ENCODE peak calls at places on chromosomes 7 and 10, in ten cellular contexts. M is heart left ventricle, X is suprapubic skin, A is Peyer's patch, W is endothelial cell of umbilical vein, T is sigmoid colon, Y is adrenal gland, J is IMR-90, F is body of pancreas, P is tibial nerve. I is an unnamed sample. For H3K9me3, the result is how much of the 10 kb centered on the place peaks cover.

GRCh38 chr10:95430231-95430951 is 130.8 kb downstream of the SORBS1 start:
- DNase-seq in M (no peak), X (peak), A (no peak), W (peak), T (peak), Y (peak), J (peak), F (peak), P (no peak), I (no peak)

GRCh38 chr10:48494073-48494472 is 110.8 kb downstream of the ARHGAP22 start:
- DNase-seq in M (no peak), X (no peak), A (no peak), W (no peak), T (no peak), Y (peak), J (no peak), F (no peak), P (no peak), I (peak)

GRCh38 chr7:152674860-152675760 is 831 bp downstream of the XRCC2 start:
- DNase-seq in M (no peak), X (no peak), A (no peak), W (peak), T (no peak), Y (no peak), J (peak), F (no peak), P (no peak), I (no peak)

GRCh38 chr10:4352566-4352961 is 473.4 kb upstream of the AKR1E2 start:
- DNase-seq in M (no peak), X (no peak), A (no peak), W (peak), T (peak), Y (no peak), J (no peak), F (peak), P (peak), I (no peak)

GRCh38 chr10:1255166-1255565 is 199.0 kb downstream of the WDR37 start:
- DNase-seq in M (no peak), X (no peak), A (no peak), W (no peak), T (no peak), Y (peak), J (no peak), F (no peak), P (no peak), I (no peak)

GRCh38 chr7:56046728-56047445 is 4.4 kb downstream of the PSPH start:
- DNase-seq in M (no peak), X (no peak), A (no peak), W (peak), T (no peak), Y (no peak), J (peak), F (peak), P (no peak), I (no peak)

GRCh38 chr10:29555746-29556481 is 78.9 kb downstream of the SVIL start:
- DNase-seq in M (no peak), X (no peak), A (no peak), W (no peak), T (no peak), Y (no peak), J (peak), F (no peak), P (no peak), I (no peak)

GRCh38 chr7:103771294-103771693 is 218.2 kb downstream of the RELN start:
- DNase-seq in M (no peak), X (no peak), A (no peak), W (no peak), T (no peak), Y (no peak), J (no peak), F (no peak), P (no peak), I (no peak)

GRCh38 chr10:97422921-97423420 is 3.0 kb upstream of the PGAM1 start:
- DNase-seq in M (no peak), X (no peak), A (no peak), W (peak), T (no peak), Y (no peak), J (peak), F (no peak), P (no peak), I (no peak)

GRCh38 chr7:157985636-157986035 is 602.0 kb downstream of the PTPRN2 start:
- DNase-seq in M (no peak), X (no peak), A (no peak), W (no peak), T (no peak), Y (no peak), J (no peak), F (no peak), P (no peak), I (no peak)

GRCh38 chr10:42630537-42631134 is 7.7 kb downstream of the ZNF33B start:
- DNase-seq in M (no peak), X (no peak), A (no peak), W (no peak), T (no peak), Y (no peak), J (no peak), F (no peak), P (no peak), I (no peak)

GRCh38 chr7:33108591-33108930 is 643 bp downstream of the RP9 start:
- DNase-seq in M (no peak), X (no peak), A (no peak), W (no peak), T (no peak), Y (no peak), J (no peak), F (no peak), P (no peak), I (no peak)

GRCh38 chr10:29946953-29947700 is 112.3 kb downstream of the JCAD start:
- DNase-seq in M (peak), X (peak), A (no peak), W (peak), T (peak), Y (peak), J (peak), F (peak), P (peak), I (peak)

GRCh38 chr10:101597036-101597435 is 8.9 kb downstream of the DPCD start:
- DNase-seq in M (no peak), X (no peak), A (no peak), W (no peak), T (no peak), Y (no peak), J (no peak), F (no peak), P (no peak), I (no peak)

GRCh38 chr7:99731638-99732374 is 3.2 kb downstream of the CYP3A7 start:
- DNase-seq in M (no peak), X (no peak), A (no peak), W (no peak), T (no peak), Y (no peak), J (no peak), F (no peak), P (no peak), I (no peak)

GRCh38 chr7:4189151-4189570 is 492.9 kb upstream of the FOXK1 start:
- DNase-seq in M (peak), X (peak), A (peak), W (no peak), T (peak), Y (peak), J (peak), F (peak), P (peak), I (peak)

GRCh38 chr7:5491251-5492044 is 67.8 kb upstream of the TNRC18 start:
- DNase-seq in M (peak), X (no peak), A (no peak), W (no peak), T (peak), Y (no peak), J (no peak), F (no peak), P (no peak), I (no peak)

GRCh38 chr7:30851651-30852359 is 59.8 kb upstream of the AQP1 start:
- DNase-seq in M (no peak), X (no peak), A (no peak), W (peak), T (peak), Y (no peak), J (no peak), F (no peak), P (no peak), I (no peak)

GRCh38 chr7:41701068-41701467 is 1.8 kb downstream of the INHBA start:
- DNase-seq in M (no peak), X (no peak), A (no peak), W (no peak), T (no peak), Y (no peak), J (no peak), F (no peak), P (no peak), I (no peak)

GRCh38 chr7:41700044-41700471 is 2.8 kb downstream of the INHBA start:
- DNase-seq in M (no peak), X (no peak), A (no peak), W (peak), T (no peak), Y (no peak), J (peak), F (no peak), P (no peak), I (no peak)

GRCh38 chr7:41702635-41703371 is at the start of gene INHBA:
- DNase-seq in M (peak), X (no peak), A (no peak), W (peak), T (no peak), Y (peak), J (peak), F (no peak), P (no peak), I (no peak)

GRCh38 chr7:41699532-41699931 is 3.4 kb downstream of the INHBA start:
- DNase-seq in M (no peak), X (no peak), A (no peak), W (peak), T (no peak), Y (no peak), J (peak), F (no peak), P (no peak), I (no peak)

GRCh38 chr7:41701542-41701941 is 1.3 kb downstream of the INHBA start:
- DNase-seq in M (no peak), X (no peak), A (no peak), W (no peak), T (no peak), Y (no peak), J (peak), F (no peak), P (no peak), I (no peak)
- TF ChIP-seq POLR2A in M (no peak), X (no peak), A (no peak), W (no peak), T (no peak), Y (no peak), J (peak), F (no peak), P (no peak), I (no peak)

GRCh38 chr10:67282871-67283270 is 357.0 kb downstream of the LRRTM3 start:
- DNase-seq in M (no peak), X (no peak), A (no peak), W (no peak), T (no peak), Y (no peak), J (no peak), F (no peak), P (no peak), I (no peak)
- H3K9me3 ChIP-seq in M (under half), X (under half), A (under half), W (under half), T (under half), Y (under half), J (under half), F (under half), P (under half), I (under half)

GRCh38 chr10:132133449-132134291 is 53.1 kb upstream of the DPYSL4 start:
- DNase-seq in M (peak), X (peak), A (peak), W (no peak), T (peak), Y (no peak), J (no peak), F (peak), P (no peak), I (peak)

GRCh38 chr10:132136097-132136521 is 50.6 kb upstream of the DPYSL4 start:
- DNase-seq in M (peak), X (peak), A (peak), W (no peak), T (peak), Y (no peak), J (no peak), F (no peak), P (no peak), I (no peak)

GRCh38 chr10:132134541-132135397 is 52.0 kb upstream of the DPYSL4 start:
- DNase-seq in M (peak), X (no peak), A (no peak), W (no peak), T (no peak), Y (no peak), J (no peak), F (no peak), P (no peak), I (peak)

GRCh38 chr10:132136689-132137088 is 50.1 kb upstream of the DPYSL4 start:
- DNase-seq in M (peak), X (peak), A (no peak), W (no peak), T (peak), Y (no peak), J (no peak), F (no peak), P (no peak), I (no peak)

GRCh38 chr10:132135398-132135872 is 51.3 kb upstream of the DPYSL4 start:
- DNase-seq in M (peak), X (peak), A (no peak), W (no peak), T (peak), Y (no peak), J (no peak), F (no peak), P (no peak), I (peak)
- TF ChIP-seq POLR2A in M (no peak), X (no peak), A (no peak), W (no peak), T (no peak), Y (no peak), J (no peak), F (no peak), P (no peak), I (no peak)

GRCh38 chr10:38600146-38600545 is 506.0 kb downstream of the ZNF37A start:
- DNase-seq in M (no peak), X (no peak), A (no peak), W (no peak), T (no peak), Y (no peak), J (no peak), F (no peak), P (no peak), I (no peak)

GRCh38 chr10:38600696-38601095 is 506.6 kb downstream of the ZNF37A start:
- DNase-seq in M (no peak), X (no peak), A (no peak), W (no peak), T (no peak), Y (no peak), J (no peak), F (no peak), P (no peak), I (no peak)

DNA sequence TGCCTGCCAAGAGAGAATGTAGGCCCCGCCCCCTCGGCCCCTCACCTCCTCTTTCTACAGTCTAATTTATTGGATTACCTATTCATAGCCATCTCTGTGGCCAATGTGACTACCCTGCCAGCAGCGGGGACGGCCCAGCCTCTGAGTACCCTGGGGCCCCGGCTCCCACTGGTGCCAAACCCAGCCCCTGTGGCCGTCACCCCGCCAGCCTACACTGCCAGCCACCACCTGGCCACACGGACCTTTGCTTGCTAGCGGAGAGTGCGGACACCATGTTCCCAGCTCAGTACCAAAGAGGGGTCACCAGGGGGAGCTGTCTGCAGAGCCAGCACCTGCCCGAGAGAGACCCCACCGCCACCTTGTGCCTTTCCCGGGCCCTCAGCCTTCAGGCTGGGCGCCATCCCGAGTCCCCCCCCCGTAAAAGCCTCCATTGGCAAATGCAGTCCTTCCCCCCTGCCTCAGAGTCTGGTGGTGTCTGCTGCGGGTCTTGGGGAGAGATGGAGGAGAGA is 511.1 kb downstream of the ZNF37A start:
- DNase-seq in M (no peak), X (no peak), A (no peak), W (no peak), T (no peak), Y (no peak), J (no peak), F (no peak), P (no peak), I (no peak)
- H3K9me3 ChIP-seq in M (under half), X (under half), A (under half), W (under half), T (under half), Y (under half), J (under half), F (under half), P (under half), I (under half)

I was measured in right lobe of liver.